ENCODE peak calls at places on chromosomes 16 and 17, in nine cellular contexts. One of them, this sample, is unnamed.

GRCh38 chr17:80544655-80545498 is at the start of gene RPTOR:
- DNase-seq in Peyer's patch: peak; percentile 96
- DNase-seq in heart right ventricle: peak; percentile 92
- DNase-seq in DND-41: peak; percentile 94
- DNase-seq in PC-3: peak; percentile 93
- DNase-seq in uterus: peak; percentile 86
- DNase-seq in HCT116: peak; percentile 84
- DNase-seq in right cardiac atrium: peak; percentile 91
- DNase-seq in OCI-LY7: peak; percentile 92
- DNase-seq in this sample: peak; percentile 94

GRCh38 chr17:47204722-47205418 is 4.3 kb upstream of the MYL4 start:
- DNase-seq in Peyer's patch: no peak
- DNase-seq in heart right ventricle: peak; percentile 50
- DNase-seq in DND-41: no peak
- DNase-seq in PC-3: peak; percentile 26
- DNase-seq in uterus: no peak
- DNase-seq in HCT116: no peak
- DNase-seq in right cardiac atrium: peak; percentile 50
- DNase-seq in OCI-LY7: peak; percentile 87
- DNase-seq in this sample: no peak

GRCh38 chr17:76672270-76672851 is 28.8 kb upstream of the ST6GALNAC1 start:
- DNase-seq in Peyer's patch: no peak
- DNase-seq in heart right ventricle: no peak
- DNase-seq in DND-41: peak; percentile 31
- DNase-seq in PC-3: peak; percentile 36
- DNase-seq in uterus: no peak
- DNase-seq in HCT116: no peak
- DNase-seq in right cardiac atrium: no peak
- DNase-seq in OCI-LY7: peak; percentile 33
- DNase-seq in this sample: peak; percentile 39

GRCh38 chr16:50974438-50975036 is 176.5 kb downstream of the SALL1 start:
- DNase-seq in Peyer's patch: no peak
- DNase-seq in heart right ventricle: no peak
- DNase-seq in DND-41: no peak
- DNase-seq in PC-3: no peak
- DNase-seq in uterus: no peak
- DNase-seq in HCT116: no peak
- DNase-seq in right cardiac atrium: no peak
- DNase-seq in OCI-LY7: peak; percentile 11
- DNase-seq in this sample: no peak

GRCh38 chr17:42017866-42018200 is 594 bp upstream of the DNAJC7 start:
- DNase-seq in Peyer's patch: peak; percentile 58
- DNase-seq in heart right ventricle: no peak
- DNase-seq in DND-41: no peak
- DNase-seq in PC-3: no peak
- DNase-seq in uterus: no peak
- DNase-seq in HCT116: no peak
- DNase-seq in right cardiac atrium: no peak
- DNase-seq in OCI-LY7: no peak
- DNase-seq in this sample: no peak

GRCh38 chr17:34570491-34570890 is 8.9 kb upstream of the TMEM132E start:
- DNase-seq in Peyer's patch: no peak
- DNase-seq in heart right ventricle: no peak
- DNase-seq in DND-41: no peak
- DNase-seq in PC-3: no peak
- DNase-seq in uterus: no peak
- DNase-seq in HCT116: no peak
- DNase-seq in right cardiac atrium: no peak
- DNase-seq in OCI-LY7: no peak
- DNase-seq in this sample: no peak

GRCh38 chr17:34360571-34360970 is 2.5 kb downstream of the CCL1 start:
- DNase-seq in Peyer's patch: no peak
- DNase-seq in heart right ventricle: no peak
- DNase-seq in DND-41: peak; percentile 87
- DNase-seq in PC-3: no peak
- DNase-seq in uterus: no peak
- DNase-seq in HCT116: no peak
- DNase-seq in right cardiac atrium: no peak
- DNase-seq in OCI-LY7: no peak
- DNase-seq in this sample: no peak

GRCh38 chr17:74502866-74503265 is 28.4 kb downstream of the CD300LB start:
- DNase-seq in Peyer's patch: peak; percentile 27
- DNase-seq in heart right ventricle: no peak
- DNase-seq in DND-41: no peak
- DNase-seq in PC-3: no peak
- DNase-seq in uterus: no peak
- DNase-seq in HCT116: no peak
- DNase-seq in right cardiac atrium: no peak
- DNase-seq in OCI-LY7: no peak
- DNase-seq in this sample: no peak

GRCh38 chr17:79082311-79083190 is 7.9 kb downstream of the ENGASE start:
- DNase-seq in Peyer's patch: peak; percentile 60
- DNase-seq in heart right ventricle: peak; percentile 46
- DNase-seq in DND-41: peak; percentile 41
- DNase-seq in PC-3: peak; percentile 73
- DNase-seq in uterus: no peak
- DNase-seq in HCT116: peak; percentile 22
- DNase-seq in right cardiac atrium: peak; percentile 55
- DNase-seq in OCI-LY7: peak; percentile 47
- DNase-seq in this sample: peak; percentile 55

DNA sequence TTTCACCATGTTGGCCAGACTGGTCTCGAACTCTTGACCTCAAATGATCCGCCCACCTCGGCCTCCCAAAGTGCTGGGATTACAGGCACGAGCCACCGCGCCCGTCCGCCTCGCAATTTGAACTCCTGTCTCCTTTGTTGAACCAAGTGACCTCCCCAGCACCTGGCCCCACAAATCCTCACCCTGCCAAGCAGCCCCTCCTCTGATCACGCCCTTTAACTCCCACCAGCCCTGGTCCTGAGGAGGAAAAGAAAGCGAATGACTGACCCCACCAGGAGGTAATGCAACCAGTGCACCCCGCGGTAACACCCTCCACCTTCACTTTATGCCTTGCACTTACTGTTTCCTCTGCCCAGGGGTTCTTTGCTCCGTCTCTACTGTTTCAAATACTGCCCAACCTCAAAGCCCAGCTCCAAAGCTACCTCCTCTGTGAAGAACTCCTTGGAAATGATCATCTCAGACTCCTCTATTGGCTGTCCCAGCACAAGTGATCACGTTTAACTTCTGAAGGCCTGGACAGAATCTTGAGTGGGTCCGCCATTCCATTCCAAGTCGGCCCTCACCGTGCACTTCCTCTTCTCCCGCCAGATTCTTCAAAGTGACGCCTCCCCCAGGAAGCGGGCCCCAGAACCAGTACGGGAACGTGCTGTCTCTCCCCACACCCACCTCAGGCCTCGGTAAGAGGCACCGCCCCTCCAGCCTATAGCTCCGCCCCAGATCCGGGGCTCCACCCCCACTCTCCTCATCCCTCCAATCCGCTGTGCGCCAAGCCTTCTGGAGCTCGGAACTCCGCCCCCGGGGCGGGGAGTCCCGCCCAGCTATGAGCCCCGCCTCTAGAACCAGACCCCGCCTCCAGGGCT is 4.4 kb downstream of the CD19 start:
- DNase-seq in Peyer's patch: peak; percentile 93
- DNase-seq in heart right ventricle: peak; percentile 65
- DNase-seq in DND-41: peak; percentile 69
- DNase-seq in PC-3: peak; percentile 29
- DNase-seq in uterus: peak; percentile 57
- DNase-seq in HCT116: peak; percentile 69
- DNase-seq in right cardiac atrium: peak; percentile 88
- DNase-seq in OCI-LY7: peak; percentile 94
- DNase-seq in this sample: peak; percentile 89
- H3K4me3 ChIP-seq in Peyer's patch: no peak overlapping the region
- H3K4me3 ChIP-seq in heart right ventricle: peak overlapping the region; percentile 26
- H3K4me3 ChIP-seq in DND-41: no peak overlapping the region
- H3K4me3 ChIP-seq in PC-3: no peak overlapping the region
- H3K4me3 ChIP-seq in uterus: no peak overlapping the region
- H3K4me3 ChIP-seq in HCT116: peak overlapping the region; percentile 39
- H3K4me3 ChIP-seq in right cardiac atrium: peak overlapping the region; percentile 36
- H3K4me3 ChIP-seq in OCI-LY7: peak overlapping the region; percentile 28
- H3K4me3 ChIP-seq in this sample: no peak overlapping the region

GRCh38 chr17:2777242-2777867 is 18.9 kb upstream of the RAP1GAP2 start:
- DNase-seq in Peyer's patch: no peak
- DNase-seq in heart right ventricle: no peak
- DNase-seq in DND-41: no peak
- DNase-seq in PC-3: no peak
- DNase-seq in uterus: no peak
- DNase-seq in HCT116: no peak
- DNase-seq in right cardiac atrium: no peak
- DNase-seq in OCI-LY7: no peak
- DNase-seq in this sample: no peak
- H3K4me3 ChIP-seq in Peyer's patch: no peak overlapping the region
- H3K4me3 ChIP-seq in heart right ventricle: peak overlapping the region; percentile 27
- H3K4me3 ChIP-seq in DND-41: no peak overlapping the region
- H3K4me3 ChIP-seq in PC-3: peak overlapping the region; percentile 59
- H3K4me3 ChIP-seq in uterus: no peak overlapping the region
- H3K4me3 ChIP-seq in HCT116: peak overlapping the region; percentile 58
- H3K4me3 ChIP-seq in right cardiac atrium: no peak overlapping the region
- H3K4me3 ChIP-seq in OCI-LY7: no peak overlapping the region
- H3K4me3 ChIP-seq in this sample: no peak overlapping the region

DNA sequence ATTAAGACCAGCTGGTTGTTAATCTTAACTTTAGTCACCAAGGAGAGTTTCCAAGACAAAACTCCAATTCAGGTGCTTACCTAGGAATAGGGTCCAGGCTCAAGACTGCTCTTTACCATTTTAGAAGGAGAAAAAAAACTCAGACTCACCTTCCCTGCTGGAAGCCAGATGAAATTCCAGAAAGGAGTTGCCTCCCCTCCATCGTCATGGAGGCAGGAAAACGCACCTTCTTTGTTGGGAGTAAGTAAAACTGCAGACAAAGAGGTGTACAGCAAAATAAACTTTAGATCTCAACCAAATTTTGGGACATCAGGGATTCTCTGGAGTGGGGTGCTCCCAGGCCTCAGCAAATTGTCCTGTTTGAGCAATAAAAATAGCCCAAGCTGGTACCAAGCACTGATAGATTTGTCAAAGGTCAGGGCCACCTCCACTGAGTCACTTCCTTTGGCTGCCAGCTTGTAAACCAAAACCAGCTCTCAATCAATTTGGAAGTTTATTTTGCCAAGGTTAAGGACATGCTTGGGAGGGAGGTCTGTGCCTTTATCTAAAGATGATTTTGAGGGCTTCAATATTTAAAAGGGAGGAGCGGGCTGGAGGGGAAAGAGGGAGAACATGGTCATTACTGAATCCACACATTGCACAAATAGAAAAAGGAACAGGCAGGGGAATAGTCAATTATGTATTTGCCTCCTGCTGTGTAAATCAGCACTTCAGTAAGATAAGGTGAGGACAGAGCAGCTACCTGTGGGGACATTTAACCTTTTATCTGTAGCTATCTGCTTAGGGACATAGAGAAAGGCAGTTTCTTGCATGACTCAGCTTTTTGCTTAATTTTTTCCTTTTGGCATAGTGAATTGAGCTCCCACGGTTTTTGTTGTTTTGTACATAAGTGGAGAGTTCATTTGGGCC is 1.5 kb upstream of the ALDH3A2 start:
- DNase-seq in Peyer's patch: no peak
- DNase-seq in heart right ventricle: no peak
- DNase-seq in DND-41: no peak
- DNase-seq in PC-3: peak; percentile 81
- DNase-seq in uterus: no peak
- DNase-seq in HCT116: peak; percentile 52
- DNase-seq in right cardiac atrium: no peak
- DNase-seq in OCI-LY7: no peak
- DNase-seq in this sample: no peak
- H3K4me3 ChIP-seq in Peyer's patch: no peak overlapping the region
- H3K4me3 ChIP-seq in heart right ventricle: peak overlapping the region; percentile 78
- H3K4me3 ChIP-seq in DND-41: no peak overlapping the region
- H3K4me3 ChIP-seq in PC-3: peak overlapping the region; percentile 90
- H3K4me3 ChIP-seq in uterus: peak overlapping the region; percentile 81
- H3K4me3 ChIP-seq in HCT116: peak overlapping the region; percentile 69
- H3K4me3 ChIP-seq in right cardiac atrium: no peak overlapping the region
- H3K4me3 ChIP-seq in OCI-LY7: peak overlapping the region; percentile 81
- H3K4me3 ChIP-seq in this sample: peak overlapping the region; percentile 77

DNA sequence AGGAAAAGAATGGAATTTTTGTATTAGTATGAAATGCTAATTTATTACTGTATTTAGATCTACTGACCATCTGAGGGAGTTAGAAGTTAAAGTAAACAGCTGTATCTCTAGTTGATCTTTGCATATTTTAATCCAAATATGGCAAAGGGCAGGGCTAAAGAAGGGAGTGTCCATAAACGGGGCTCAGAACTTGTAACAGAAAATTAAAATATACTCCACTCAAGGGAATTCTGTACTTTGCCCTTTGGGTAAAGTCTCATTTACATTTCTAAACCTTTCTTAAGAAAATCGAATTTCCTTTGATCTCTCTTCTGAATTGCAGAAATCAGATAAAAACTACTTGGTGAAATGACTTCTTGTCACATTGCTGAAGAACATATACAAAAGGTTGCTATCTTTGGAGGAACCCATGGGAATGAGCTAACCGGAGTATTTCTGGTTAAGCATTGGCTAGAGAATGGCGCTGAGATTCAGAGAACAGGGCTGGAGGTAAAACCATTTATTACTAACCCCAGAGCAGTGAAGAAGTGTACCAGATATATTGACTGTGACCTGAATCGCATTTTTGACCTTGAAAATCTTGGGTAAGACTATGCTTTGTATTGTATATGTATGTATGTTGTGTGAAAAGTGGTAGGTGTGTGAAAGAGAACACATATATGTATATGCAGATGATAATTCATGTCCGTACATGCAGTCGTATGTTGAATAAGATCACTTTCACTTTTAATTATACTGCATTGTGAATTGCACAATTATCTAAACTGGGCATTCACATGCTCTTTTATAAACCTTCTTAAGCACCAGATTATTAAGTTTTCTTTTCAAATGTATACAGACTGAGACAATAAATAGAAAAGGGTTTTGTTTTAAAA is at the start of gene ASPA:
- DNase-seq in Peyer's patch: no peak
- DNase-seq in heart right ventricle: no peak
- DNase-seq in DND-41: no peak
- DNase-seq in PC-3: no peak
- DNase-seq in uterus: no peak
- DNase-seq in HCT116: no peak
- DNase-seq in right cardiac atrium: no peak
- DNase-seq in OCI-LY7: no peak
- DNase-seq in this sample: no peak
- H3K4me3 ChIP-seq in Peyer's patch: no peak within 1 kb of the TSS
- H3K4me3 ChIP-seq in heart right ventricle: peak within 1 kb of the TSS; percentile 39
- H3K4me3 ChIP-seq in DND-41: no peak within 1 kb of the TSS
- H3K4me3 ChIP-seq in PC-3: no peak within 1 kb of the TSS
- H3K4me3 ChIP-seq in uterus: peak within 1 kb of the TSS; percentile 21
- H3K4me3 ChIP-seq in HCT116: no peak within 1 kb of the TSS
- H3K4me3 ChIP-seq in right cardiac atrium: peak within 1 kb of the TSS; percentile 69
- H3K4me3 ChIP-seq in OCI-LY7: no peak within 1 kb of the TSS
- H3K4me3 ChIP-seq in this sample: peak within 1 kb of the TSS; percentile 45

GRCh38 chr16:89314858-89315257 is 97.4 kb downstream of the ZNF778 start:
- DNase-seq in Peyer's patch: no peak
- DNase-seq in heart right ventricle: no peak
- DNase-seq in DND-41: no peak
- DNase-seq in PC-3: no peak
- DNase-seq in uterus: no peak
- DNase-seq in HCT116: no peak
- DNase-seq in right cardiac atrium: no peak
- DNase-seq in OCI-LY7: no peak
- DNase-seq in this sample: no peak
- H3K4me3 ChIP-seq in Peyer's patch: no peak overlapping the region
- H3K4me3 ChIP-seq in heart right ventricle: no peak overlapping the region
- H3K4me3 ChIP-seq in DND-41: no peak overlapping the region
- H3K4me3 ChIP-seq in PC-3: no peak overlapping the region
- H3K4me3 ChIP-seq in uterus: no peak overlapping the region
- H3K4me3 ChIP-seq in HCT116: no peak overlapping the region
- H3K4me3 ChIP-seq in right cardiac atrium: no peak overlapping the region
- H3K4me3 ChIP-seq in OCI-LY7: no peak overlapping the region
- H3K4me3 ChIP-seq in this sample: no peak overlapping the region

GRCh38 chr16:10959161-10959560 is 14.8 kb downstream of the CLEC16A start:
- DNase-seq in Peyer's patch: no peak
- DNase-seq in heart right ventricle: no peak
- DNase-seq in DND-41: no peak
- DNase-seq in PC-3: no peak
- DNase-seq in uterus: no peak
- DNase-seq in HCT116: no peak
- DNase-seq in right cardiac atrium: no peak
- DNase-seq in OCI-LY7: no peak
- DNase-seq in this sample: no peak
- H3K4me3 ChIP-seq in Peyer's patch: no peak overlapping the region
- H3K4me3 ChIP-seq in heart right ventricle: no peak overlapping the region
- H3K4me3 ChIP-seq in DND-41: no peak overlapping the region
- H3K4me3 ChIP-seq in PC-3: no peak overlapping the region
- H3K4me3 ChIP-seq in uterus: no peak overlapping the region
- H3K4me3 ChIP-seq in HCT116: no peak overlapping the region
- H3K4me3 ChIP-seq in right cardiac atrium: no peak overlapping the region
- H3K4me3 ChIP-seq in OCI-LY7: no peak overlapping the region
- H3K4me3 ChIP-seq in this sample: no peak overlapping the region

This sample was measured in transverse colon.